ENCODE peak calls at places on chromosome 5, in seven cellular contexts. R, E, F, N, Z, G and V are unnamed samples.

GRCh38 chr5:71782393-71782770 is 63.3 kb downstream of the CARTPT start:
- DNase-seq in R (no peak), F (peak), G (no peak), E (no peak), Z (no peak), N (no peak), V (no peak)

GRCh38 chr5:112217847-112218579 is 201.1 kb downstream of the EPB41L4A start:
- DNase-seq in R (no peak), Z (no peak), E (no peak), F (no peak), N (no peak), G (no peak), V (no peak)

GRCh38 chr5:132464155-132464939 is 26.2 kb downstream of the IRF1 start:
- DNase-seq in G (peak), F (peak), E (peak), N (no peak), R (peak), Z (no peak), V (no peak)

GRCh38 chr5:167730121-167730520 is 561.3 kb upstream of the WWC1 start:
- DNase-seq in N (peak), F (no peak), R (peak), Z (peak), E (no peak), G (peak), V (no peak)

GRCh38 chr5:38556599-38557308 is at the start of gene LIFR:
- DNase-seq in N (peak), G (peak), E (no peak), R (peak), F (no peak), Z (peak), V (peak)

GRCh38 chr5:140182075-140182709 is 7.2 kb downstream of the CYSTM1 start:
- DNase-seq in N (peak), E (no peak), R (no peak), G (peak), F (no peak), Z (peak), V (no peak)

GRCh38 chr5:125149503-125149902 is 403.1 kb upstream of the ZNF608 start:
- DNase-seq in N (peak), E (no peak), G (peak), F (no peak), R (no peak), Z (no peak), V (no peak)

GRCh38 chr5:152178350-152178699 is 226.8 kb downstream of the NMUR2 start:
- DNase-seq in G (no peak), E (no peak), N (no peak), Z (no peak), F (no peak), R (no peak), V (no peak)

GRCh38 chr5:97043511-97043910 is 98.9 kb downstream of the LIX1 start:
- DNase-seq in N (no peak), R (no peak), F (no peak), E (no peak), Z (no peak), G (no peak), V (no peak)

GRCh38 chr5:10409504-10409903 is 32.2 kb upstream of the ROPN1L start:
- DNase-seq in N (no peak), F (no peak), R (no peak), E (no peak), Z (no peak), G (no peak), V (no peak)

GRCh38 chr5:123036391-123037103 is at the start of gene PPIC:
- DNase-seq in E (peak), Z (peak), R (peak), F (no peak), G (peak), N (peak), V (peak)

GRCh38 chr5:127930311-127930710 is 153.3 kb upstream of the SLC12A2 start:
- DNase-seq in N (peak), R (peak), E (no peak), G (peak), Z (peak), F (no peak), V (no peak)

GRCh38 chr5:9207820-9208418 is 338.0 kb downstream of the SEMA5A start:
- DNase-seq in E (no peak), Z (peak), N (peak), F (peak), G (peak), R (peak), V (no peak)

GRCh38 chr5:95669540-95669939 is 13.3 kb downstream of the SPATA9 start:
- DNase-seq in F (no peak), E (no peak), G (peak), R (no peak), Z (peak), N (peak), V (no peak)

GRCh38 chr5:102867999-102868662 is 113.0 kb downstream of the PAM start:
- DNase-seq in G (peak), R (no peak), N (peak), Z (peak), E (no peak), F (no peak), V (no peak)

GRCh38 chr5:159412284-159413046 is 82.2 kb upstream of the IL12B start:
- DNase-seq in F (peak), Z (peak), G (no peak), E (no peak), N (no peak), R (no peak), V (no peak)
- TF ChIP-seq CTCF in F (no peak), Z (no peak), G (no peak), E (no peak), N (no peak), R (no peak), V (no peak)

GRCh38 chr5:6780802-6781391 is 67.7 kb downstream of the TENT4A start:
- DNase-seq in F (peak), R (no peak), Z (peak), N (no peak), G (no peak), E (no peak), V (no peak)
- TF ChIP-seq CTCF in F (peak), R (peak), Z (peak), N (peak), G (peak), E (peak), V (peak)

DNA sequence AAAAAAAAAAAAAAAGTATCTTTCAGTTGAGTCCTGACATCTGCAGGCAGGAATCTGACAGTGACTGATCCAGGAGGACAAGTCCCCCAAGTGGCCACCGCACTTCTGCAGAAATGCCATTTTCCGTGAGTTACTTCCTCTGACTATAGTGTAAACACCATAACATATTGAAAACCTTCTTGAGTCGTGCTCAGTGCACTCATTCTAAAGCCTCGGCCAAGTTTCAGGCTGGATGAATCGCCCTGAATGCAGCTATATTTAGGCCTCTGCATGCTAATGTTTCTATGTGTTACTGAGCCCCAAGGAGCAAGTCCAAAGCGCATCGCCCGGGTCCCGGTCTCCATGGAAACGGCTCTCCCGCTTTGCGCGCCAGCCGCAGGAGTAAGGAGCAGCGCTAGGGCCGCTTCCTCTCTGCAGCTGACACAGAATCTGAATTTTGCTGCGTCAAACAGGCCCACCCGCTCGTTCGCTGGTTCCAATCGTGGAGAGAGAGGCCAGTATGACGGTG is 335.4 kb downstream of the MSX2 start:
- DNase-seq in N (peak), E (no peak), R (no peak), Z (peak), F (no peak), G (no peak), V (no peak)
- TF ChIP-seq CTCF in N (no peak), E (peak), R (no peak), Z (no peak), F (no peak), G (no peak), V (no peak)

DNA sequence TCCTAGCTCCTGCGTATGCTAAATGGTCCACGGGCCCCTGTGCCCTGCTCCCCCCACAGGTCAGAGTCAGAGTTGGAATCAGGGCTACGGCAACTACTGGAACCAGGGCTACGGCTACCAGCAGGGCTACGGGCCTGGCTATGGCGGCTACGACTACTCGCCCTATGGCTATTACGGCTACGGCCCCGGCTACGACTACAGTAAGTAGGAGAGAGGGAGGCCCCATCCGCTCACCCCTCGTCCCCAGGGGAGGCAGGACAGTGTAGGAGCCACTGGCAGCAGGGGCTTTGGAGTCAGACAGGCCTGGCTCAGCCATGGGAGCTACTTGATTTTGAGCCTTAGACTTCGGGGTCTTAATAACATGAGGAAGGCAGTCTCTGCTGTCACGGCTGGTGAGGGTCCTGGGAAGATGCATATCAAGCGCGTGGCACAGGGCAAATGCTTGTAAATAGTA is 5.8 kb downstream of the HNRNPAB start:
- DNase-seq in Z (no peak), F (no peak), R (no peak), N (no peak), G (no peak), E (no peak), V (no peak)
- TF ChIP-seq CTCF in Z (no peak), F (no peak), R (no peak), N (no peak), G (no peak), E (no peak), V (no peak)

GRCh38 chr5:174424219-174425053 is 299.9 kb upstream of the MSX2 start:
- DNase-seq in G (no peak), E (no peak), R (no peak), Z (no peak), F (no peak), N (no peak), V (no peak)
- TF ChIP-seq CTCF in G (peak), E (peak), R (no peak), Z (no peak), F (no peak), N (peak), V (peak)